ENCODE peak calls at places on chromosomes 1 and 21, in eight cellular contexts. F is right atrium auricular region, O is heart left ventricle, Y is foreskin fibroblast, S is uterus, R is fibroblast of villous mesenchyme, G is ELR, V is left ventricle myocardium inferior. E is an unnamed sample.

GRCh38 chr21:44750675-44751025 is 39.3 kb upstream of the TSPEAR start:
- DNase-seq in F (no peak), O (no peak), Y (no peak), S (no peak), R (no peak), G (no peak), V (no peak), E (no peak)

GRCh38 chr1:235124111-235124510 is 4.5 kb downstream of the TOMM20 start:
- DNase-seq in F (no peak), O (no peak), Y (no peak), S (no peak), R (no peak), G (no peak), V (no peak), E (no peak)

GRCh38 chr1:34265396-34265795 is 88.7 kb downstream of the C1orf94 start:
- DNase-seq in F (no peak), O (no peak), Y (no peak), S (no peak), R (no peak), G (no peak), V (no peak), E (no peak)

GRCh38 chr1:178055779-178056471 is 38.0 kb upstream of the RASAL2 start:
- DNase-seq in F (no peak), O (no peak), Y (no peak), S (no peak), R (no peak), G (peak; percentile 51), V (no peak), E (no peak)

GRCh38 chr1:115732307-115732706 is 36.2 kb downstream of the CASQ2 start:
- DNase-seq in F (no peak), O (no peak), Y (no peak), S (no peak), R (no peak), G (no peak), V (no peak), E (no peak)

GRCh38 chr1:46488343-46489168 is 1.1 kb upstream of the DMBX1 start:
- DNase-seq in F (no peak), O (peak; percentile 32), Y (peak; percentile 33), S (no peak), R (no peak), G (peak; percentile 30), V (no peak), E (no peak)

GRCh38 chr1:161899091-161899490 is 124.6 kb downstream of the OLFML2B start:
- DNase-seq in F (no peak), O (no peak), Y (no peak), S (no peak), R (no peak), G (no peak), V (no peak), E (no peak)

GRCh38 chr21:36429672-36430546 is 44.7 kb downstream of the CHAF1B start:
- DNase-seq in F (peak; percentile 95), O (peak; percentile 84), Y (peak; percentile 99), S (peak; percentile 88), R (peak; percentile 99), G (peak; percentile 99), V (peak; percentile 64), E (peak; percentile 29)

GRCh38 chr1:15196807-15197530 is 43.4 kb downstream of the TMEM51 start:
- DNase-seq in F (no peak), O (no peak), Y (no peak), S (no peak), R (no peak), G (no peak), V (no peak), E (no peak)

GRCh38 chr1:55213029-55213884 is 1.9 kb downstream of the USP24 start:
- DNase-seq in F (no peak), O (no peak), Y (no peak), S (no peak), R (no peak), G (no peak), V (no peak), E (no peak)

GRCh38 chr1:118396824-118397530 is 211.9 kb upstream of the SPAG17 start:
- DNase-seq in F (no peak), O (no peak), Y (no peak), S (no peak), R (no peak), G (no peak), V (no peak), E (no peak)

GRCh38 chr1:147168626-147169058 is 3.6 kb downstream of the PRKAB2 start:
- DNase-seq in F (no peak), O (no peak), Y (peak; percentile 76), S (peak; percentile 28), R (peak; percentile 82), G (peak; percentile 47), V (no peak), E (no peak)

GRCh38 chr1:189205863-189206262 is 1271.8 kb downstream of the BRINP3 start:
- DNase-seq in F (no peak), O (no peak), Y (peak; percentile 19), S (no peak), R (no peak), G (peak; percentile 59), V (no peak), E (no peak)

E was measured in glutamatergic neuron.